ENCODE peak calls at places on chromosomes 12 and 14, in ten cellular contexts. W is OCI-LY7, Q is RCC 7860, H is HuH-7.5, M is hippocampal formation, F is ureter, K is endothelial cell of umbilical vein, O is DMS79 treated with DMSO at 0.1 percent for 48 hours, E is heart right ventricle, G is AG09319. L is an unnamed sample.

GRCh38 chr14:85165091-85165490 is 364.9 kb upstream of the FLRT2 start:
- DNase-seq in G (no peak), E (no peak), H (no peak), K (peak), Q (no peak), O (no peak), F (no peak), W (no peak), M (no peak), L (no peak)

GRCh38 chr14:62181591-62181990 is 419.4 kb downstream of the SNAPC1 start:
- DNase-seq in H (no peak), M (no peak), Q (no peak), O (no peak), E (no peak), F (no peak), W (no peak), K (no peak), G (no peak), L (no peak)

GRCh38 chr14:24690492-24690891 is 56.5 kb upstream of the GZMB start:
- DNase-seq in F (no peak), Q (no peak), H (no peak), E (no peak), G (no peak), W (peak), M (no peak), K (no peak), O (peak), L (no peak)

GRCh38 chr12:45587877-45588530 is 141.5 kb upstream of the ARID2 start:
- DNase-seq in M (no peak), F (no peak), E (no peak), O (no peak), G (no peak), K (no peak), Q (no peak), W (no peak), H (no peak), L (no peak)

GRCh38 chr12:114976959-114977358 is 293.0 kb upstream of the TBX3 start:
- DNase-seq in G (no peak), E (no peak), H (no peak), W (no peak), Q (no peak), K (no peak), O (no peak), F (no peak), M (no peak), L (no peak)

GRCh38 chr12:45615268-45615667 is 114.2 kb upstream of the ARID2 start:
- DNase-seq in M (no peak), O (peak), F (no peak), H (no peak), E (no peak), K (peak), Q (no peak), G (peak), W (no peak), L (no peak)

GRCh38 chr14:43803076-43803689 is 703.9 kb downstream of the FSCB start:
- DNase-seq in F (no peak), O (no peak), M (no peak), W (no peak), K (no peak), E (no peak), H (no peak), Q (no peak), G (no peak), L (no peak)

GRCh38 chr12:60191676-60192359 is 596.0 kb downstream of the SLC16A7 start:
- DNase-seq in W (no peak), K (peak), H (no peak), F (no peak), G (no peak), O (no peak), Q (no peak), M (no peak), E (no peak), L (no peak)

GRCh38 chr14:30874120-30874998 is at the start of gene COCH:
- DNase-seq in K (no peak), H (peak), W (peak), O (peak), Q (no peak), M (no peak), E (peak), F (no peak), G (no peak), L (no peak)

GRCh38 chr12:65208125-65208524 is 38.7 kb downstream of the LEMD3 start:
- DNase-seq in G (no peak), H (no peak), W (no peak), E (no peak), Q (no peak), K (no peak), O (no peak), F (no peak), M (no peak), L (no peak)

GRCh38 chr14:35395283-35395682 is 9.3 kb downstream of the NFKBIA start:
- DNase-seq in H (no peak), K (no peak), W (no peak), O (no peak), Q (no peak), M (no peak), E (no peak), G (no peak), F (no peak), L (no peak)

GRCh38 chr12:103905730-103906349 is 24.4 kb upstream of the HSP90B1 start:
- DNase-seq in W (no peak), F (no peak), M (no peak), Q (no peak), E (no peak), H (no peak), K (no peak), O (no peak), G (no peak), L (no peak)

GRCh38 chr14:99137913-99138571 is 134.0 kb downstream of the BCL11B start:
- DNase-seq in W (peak), O (no peak), F (no peak), E (no peak), G (no peak), H (no peak), Q (no peak), K (no peak), M (no peak), L (no peak)

GRCh38 chr12:10919809-10920208 is 9.2 kb upstream of the PRH2 start:
- DNase-seq in E (no peak), H (no peak), M (no peak), K (no peak), O (no peak), F (no peak), W (no peak), Q (no peak), G (no peak), L (no peak)

GRCh38 chr14:66496188-66496807 is 10.1 kb downstream of the CCDC196 start:
- DNase-seq in O (no peak), K (no peak), E (no peak), W (no peak), Q (no peak), G (no peak), H (no peak), M (no peak), F (no peak), L (no peak)

GRCh38 chr14:73833530-73834257 is 17.9 kb upstream of the PTGR2 start:
- DNase-seq in H (no peak), M (peak), E (peak), Q (peak), O (no peak), G (peak), F (no peak), W (no peak), K (no peak), L (peak)

GRCh38 chr12:1126089-1126488 is 135.1 kb downstream of the ERC1 start:
- DNase-seq in G (no peak), W (no peak), F (no peak), H (no peak), M (no peak), O (no peak), E (no peak), Q (no peak), K (no peak), L (no peak)

GRCh38 chr12:100554608-100555077 is 18.8 kb upstream of the GAS2L3 start:
- DNase-seq in K (peak), G (peak), E (no peak), Q (peak), H (peak), W (peak), O (peak), M (no peak), F (peak), L (peak)

L was measured in GM04503.